ENCODE peak calls at places on chromosomes 5 and 9, in nine cellular contexts. J is left cardiac atrium, F is Calu3, R is amygdala, L is SK-N-MC, H is memory B cell, W is C1 segment of cervical spinal cord, A is type B pancreatic cell, V is GM20000. P is an unnamed sample.

GRCh38 chr9:69572611-69573010 is 99.6 kb downstream of the APBA1 start:
- DNase-seq in H (no peak), A (no peak), W (no peak), J (no peak), L (no peak), R (no peak), F (no peak), V (no peak), P (no peak)

GRCh38 chr9:136806067-136806466 is 1.7 kb upstream of the RABL6 start:
- DNase-seq in L (no peak), J (no peak), F (no peak), R (no peak), W (no peak), H (no peak), A (no peak), V (peak; percentile 8), P (no peak)

GRCh38 chr9:134618823-134619454 is 22.7 kb upstream of the COL5A1 start:
- DNase-seq in W (no peak), L (no peak), V (no peak), A (peak; percentile 49), R (no peak), J (no peak), H (no peak), F (no peak), P (no peak)

GRCh38 chr9:131543141-131543540 is 2.2 kb upstream of the PRRT1B start:
- DNase-seq in W (no peak), V (no peak), R (no peak), A (no peak), L (no peak), F (no peak), H (no peak), J (no peak), P (no peak)

GRCh38 chr9:133342570-133342969 is 5.4 kb downstream of the MED22 start:
- DNase-seq in V (no peak), W (no peak), R (no peak), J (no peak), A (no peak), H (no peak), L (no peak), F (peak; percentile 22), P (peak; percentile 60)

GRCh38 chr9:38047301-38048251 is 21.5 kb downstream of the SHB start:
- DNase-seq in R (no peak), J (peak; percentile 76), A (no peak), H (no peak), L (no peak), V (no peak), F (peak; percentile 66), W (peak; percentile 22), P (no peak)

GRCh38 chr5:123487298-123487697 is 24.7 kb upstream of the CSNK1G3 start:
- DNase-seq in V (no peak), W (no peak), L (no peak), F (no peak), J (no peak), R (no peak), A (no peak), H (no peak), P (no peak)

GRCh38 chr5:59069438-59070079 is 486.7 kb downstream of the RAB3C start:
- DNase-seq in J (peak; percentile 26), L (no peak), F (peak; percentile 21), V (no peak), H (no peak), A (no peak), W (no peak), R (no peak), P (no peak)

GRCh38 chr5:1349246-1349645 is 4.3 kb upstream of the CLPTM1L start:
- DNase-seq in J (no peak), V (no peak), R (no peak), L (no peak), F (no peak), H (no peak), A (no peak), W (no peak), P (no peak)

GRCh38 chr5:18652404-18653215 is 1018.4 kb downstream of the TAF11L14 start:
- DNase-seq in R (no peak), A (no peak), V (no peak), H (no peak), L (no peak), W (no peak), J (no peak), F (no peak), P (no peak)

GRCh38 chr9:5817776-5818336 is 15.1 kb downstream of the ERMP1 start:
- DNase-seq in W (no peak), J (no peak), F (peak; percentile 32), L (no peak), H (no peak), A (no peak), V (no peak), R (no peak), P (no peak)

GRCh38 chr5:103021310-103021709 is 98.6 kb downstream of the GIN1 start:
- DNase-seq in W (no peak), F (no peak), H (no peak), J (no peak), V (no peak), R (no peak), L (no peak), A (no peak), P (no peak)

GRCh38 chr9:14062449-14063187 is 251.3 kb downstream of the NFIB start:
- DNase-seq in F (no peak), R (no peak), H (no peak), W (no peak), L (no peak), A (no peak), J (no peak), V (no peak), P (no peak)

GRCh38 chr5:135487839-135488514 is 35.8 kb upstream of the TIFAB start:
- DNase-seq in F (no peak), W (no peak), L (no peak), R (no peak), A (no peak), V (no peak), J (no peak), H (no peak), P (no peak)

GRCh38 chr5:103808464-103809106 is 246.0 kb upstream of the NUDT12 start:
- DNase-seq in J (no peak), L (peak; percentile 60), F (peak; percentile 65), V (peak; percentile 26), H (no peak), R (no peak), A (no peak), W (no peak), P (peak; percentile 42)

GRCh38 chr9:12684923-12685468 is 8.2 kb upstream of the TYRP1 start:
- DNase-seq in A (no peak), V (no peak), W (no peak), R (no peak), H (no peak), J (no peak), F (no peak), L (no peak), P (no peak)

GRCh38 chr5:110853267-110853666 is 114.5 kb downstream of the SLC25A46 start:
- DNase-seq in A (no peak), F (no peak), V (no peak), R (no peak), H (no peak), W (no peak), J (no peak), L (no peak), P (no peak)

GRCh38 chr5:33105521-33105941 is 335.2 kb upstream of the TARS1 start:
- DNase-seq in J (no peak), A (no peak), L (no peak), R (no peak), W (no peak), V (no peak), F (no peak), H (no peak), P (no peak)

GRCh38 chr9:72974501-72974900 is 21.6 kb upstream of the ALDH1A1 start:
- DNase-seq in R (no peak), H (no peak), W (no peak), J (no peak), F (no peak), V (no peak), L (no peak), A (no peak), P (no peak)